ENCODE peak calls at places on chromosomes 16 and 17, in five cellular contexts. Q is psoas muscle, M is neural progenitor cell, B is ovary, T is sigmoid colon. W is an unnamed sample.

GRCh38 chr17:21823643-21824042 is 131.3 kb downstream of the KCNJ18 start:
- DNase-seq in M (no peak), Q (no peak), T (no peak), B (no peak), W (no peak)

GRCh38 chr17:56887105-56887504 is 26.7 kb downstream of the TRIM25 start:
- DNase-seq in T (no peak), B (no peak), M (no peak), Q (no peak), W (no peak)

GRCh38 chr16:66940236-66940635 is 4.9 kb downstream of the CES2 start:
- DNase-seq in B (no peak), T (no peak), Q (peak; percentile 43), M (no peak), W (no peak)

GRCh38 chr17:34176440-34176839 is 78.6 kb upstream of the CCL2 start:
- DNase-seq in Q (no peak), B (no peak), M (no peak), T (no peak), W (no peak)

GRCh38 chr17:61683466-61683865 is 92.4 kb upstream of the NACA2 start:
- DNase-seq in M (no peak), T (no peak), Q (no peak), B (no peak), W (no peak)

GRCh38 chr17:1147664-1148063 is 32.1 kb downstream of the ABR start:
- DNase-seq in Q (no peak), B (no peak), T (no peak), M (peak; percentile 78), W (peak; percentile 37)

GRCh38 chr17:43434902-43435319 is 36.1 kb downstream of the ARL4D start:
- DNase-seq in T (no peak), M (no peak), B (no peak), Q (no peak), W (no peak)

GRCh38 chr17:42920106-42920900 is 19.7 kb downstream of the G6PC1 start:
- DNase-seq in Q (no peak), B (no peak), M (peak; percentile 8), T (no peak), W (no peak)

GRCh38 chr17:55883112-55883511 is 132.3 kb downstream of the PCTP start:
- DNase-seq in B (no peak), T (no peak), M (peak; percentile 38), Q (no peak), W (no peak)

GRCh38 chr17:76272541-76273434 is 7.6 kb downstream of the UBALD2 start:
- DNase-seq in B (no peak), Q (no peak), T (no peak), M (no peak), W (no peak)

GRCh38 chr16:88200896-88201185 is 181.9 kb upstream of the ZNF469 start:
- DNase-seq in T (peak; percentile 51), Q (no peak), M (no peak), B (no peak), W (no peak)

GRCh38 chr17:15482476-15482875 is 15.1 kb upstream of the CDRT4 start:
- DNase-seq in M (no peak), T (peak; percentile 44), B (no peak), Q (peak; percentile 65), W (no peak)

GRCh38 chr17:3571043-3571900 is 13.7 kb upstream of the TRPV3 start:
- DNase-seq in T (no peak), Q (no peak), B (no peak), M (no peak), W (no peak)

GRCh38 chr16:23682181-23682580 is 3.5 kb downstream of the PLK1 start:
- DNase-seq in Q (no peak), T (no peak), M (no peak), B (no peak), W (peak; percentile 52)

GRCh38 chr16:75224281-75224680 is 5.5 kb downstream of the CTRB1 start:
- DNase-seq in B (no peak), Q (no peak), T (no peak), M (no peak), W (no peak)

GRCh38 chr16:47136101-47136820 is 7.5 kb downstream of the NETO2 start:
- DNase-seq in Q (no peak), T (no peak), B (no peak), M (no peak), W (no peak)

GRCh38 chr16:49617016-49617569 is 238.8 kb downstream of the ZNF423 start:
- DNase-seq in Q (no peak), T (peak; percentile 33), M (no peak), B (no peak), W (no peak)

GRCh38 chr17:41781404-41782110 is 5.0 kb downstream of the JUP start:
- DNase-seq in Q (no peak), B (no peak), M (no peak), T (peak; percentile 65), W (no peak)

GRCh38 chr16:13919683-13920509 is at the start of gene ERCC4:
- DNase-seq in Q (peak; percentile 100), B (peak; percentile 99), M (peak; percentile 100), T (peak; percentile 100), W (peak; percentile 100)

GRCh38 chr17:41393294-41393693 is 4.1 kb downstream of the KRT31 start:
- DNase-seq in Q (no peak), B (no peak), T (no peak), M (no peak), W (no peak)

GRCh38 chr16:24523569-24523968 is 15.8 kb upstream of the RBBP6 start:
- DNase-seq in B (no peak), T (no peak), M (no peak), Q (no peak), W (no peak)

GRCh38 chr17:1469231-1469852 is 13.3 kb upstream of the CRK start:
- DNase-seq in T (no peak), B (no peak), Q (no peak), M (peak; percentile 72), W (no peak)

GRCh38 chr17:52235416-52235960 is 77.0 kb upstream of the CA10 start:
- DNase-seq in Q (no peak), B (no peak), T (no peak), M (no peak), W (no peak)

GRCh38 chr17:81294512-81295030 is 536 bp downstream of the SLC38A10 start:
- DNase-seq in B (peak; percentile 40), Q (no peak), T (peak; percentile 78), M (peak; percentile 45), W (peak; percentile 60)

DNA sequence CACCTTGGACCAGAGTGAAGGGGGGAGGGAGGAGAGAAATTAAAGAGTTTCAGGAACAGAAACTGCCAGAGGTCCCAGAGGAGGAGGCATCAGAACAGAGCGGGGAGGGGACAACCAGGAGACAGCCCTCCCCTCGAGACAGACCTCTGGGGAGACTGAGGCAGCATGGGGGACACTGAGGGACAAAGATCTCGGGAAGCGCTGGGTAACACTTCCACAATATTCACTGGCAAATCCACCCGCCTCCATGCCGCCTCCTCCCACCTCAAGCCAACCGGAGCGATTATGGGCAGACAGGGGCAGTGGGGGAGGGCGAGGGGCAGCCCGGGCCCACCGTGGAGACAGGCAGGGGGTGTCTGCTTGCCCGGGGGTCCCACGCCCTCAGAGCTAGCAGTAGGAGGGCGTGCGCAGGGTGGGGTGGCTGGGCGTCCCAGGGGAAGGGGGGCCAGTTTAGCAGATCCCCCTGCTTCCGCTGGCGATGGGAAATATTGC is 1.2 kb downstream of the PCGF2 start:
- DNase-seq in M (no peak), T (no peak), Q (no peak), B (peak; percentile 42), W (peak; percentile 42)
- H3K4me1 ChIP-seq in M (peaks cover 26% of the 10 kb centered on the region), T (no peaks in the 10 kb centered on the region), Q (peaks cover 25% of the 10 kb centered on the region), B (peaks cover 19% of the 10 kb centered on the region), W (peaks cover 45% of the 10 kb centered on the region)

GRCh38 chr16:81951564-81951963 is 59.7 kb downstream of the SDR42E1 start:
- DNase-seq in B (no peak), Q (no peak), T (no peak), M (no peak), W (no peak)

GRCh38 chr16:81940781-81941560 is 70.3 kb downstream of the SDR42E1 start:
- DNase-seq in T (no peak), Q (no peak), M (peak; percentile 16), B (no peak), W (peak; percentile 82)

GRCh38 chr16:81946206-81946605 is 65.1 kb downstream of the SDR42E1 start:
- DNase-seq in B (no peak), T (no peak), Q (no peak), M (no peak), W (no peak)

DNA sequence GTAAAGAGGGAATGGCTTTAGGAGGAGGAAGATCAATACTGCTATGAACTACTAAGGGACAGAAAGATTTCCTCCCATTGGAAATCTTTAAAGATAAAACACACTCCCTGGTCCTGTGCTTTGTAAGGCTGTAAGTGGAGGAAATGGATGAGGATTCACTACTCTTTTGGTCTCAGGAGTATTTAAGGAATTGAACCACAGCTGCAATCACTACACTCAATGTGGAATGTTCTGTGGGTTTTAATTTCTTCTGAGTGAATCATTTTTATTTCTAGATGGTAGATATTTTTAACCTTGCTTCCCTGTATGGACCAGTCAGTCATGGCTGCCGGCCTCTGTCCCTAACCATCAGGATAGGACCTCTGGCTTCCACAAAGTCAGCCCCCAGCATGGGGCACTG is 65.6 kb downstream of the SDR42E1 start:
- DNase-seq in M (no peak), T (no peak), B (no peak), Q (no peak), W (peak; percentile 41)
- H3K36me3 ChIP-seq in M (no peaks in the 10 kb centered on the region), T (no peaks in the 10 kb centered on the region), B (no peaks in the 10 kb centered on the region), Q (no peaks in the 10 kb centered on the region), W (no peaks in the 10 kb centered on the region)

DNA sequence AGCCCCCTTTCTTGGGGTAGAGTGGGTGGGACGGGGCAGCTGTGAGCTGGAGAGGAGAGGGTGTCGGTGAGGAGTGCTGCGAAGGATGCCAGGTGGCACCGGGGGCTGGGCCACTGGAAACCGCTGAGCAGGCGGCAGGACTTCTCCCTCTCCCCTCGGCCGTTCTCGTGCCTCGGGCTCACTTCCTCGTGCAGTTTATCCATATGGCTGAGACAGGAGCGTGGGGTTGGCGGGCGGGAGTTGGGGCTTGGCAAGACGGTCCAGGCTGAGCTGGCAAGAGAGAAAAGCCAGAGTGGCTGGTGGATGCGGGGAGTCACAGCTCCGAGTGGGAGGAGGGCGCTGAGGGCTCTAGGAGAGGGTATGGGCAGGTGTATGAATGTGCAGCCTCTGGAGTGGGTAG is 8.2 kb downstream of the TBC1D24 start:
- DNase-seq in M (no peak), Q (no peak), B (no peak), T (no peak), W (no peak)
- H3K4me1 ChIP-seq in M (no peaks in the 10 kb centered on the region), Q (peaks cover 38% of the 10 kb centered on the region), B (peaks cover 14% of the 10 kb centered on the region), T (no peaks in the 10 kb centered on the region), W (peaks cover 22% of the 10 kb centered on the region)

GRCh38 chr17:73249700-73250099 is 12.0 kb downstream of the CPSF4L start:
- DNase-seq in T (no peak), B (no peak), Q (no peak), M (no peak), W (no peak)

GRCh38 chr17:73248532-73248931 is 13.1 kb downstream of the CPSF4L start:
- DNase-seq in M (no peak), B (no peak), T (no peak), Q (no peak), W (no peak)

GRCh38 chr17:73250851-73251640 is 10.6 kb downstream of the CPSF4L start:
- DNase-seq in M (no peak), Q (no peak), B (no peak), T (no peak), W (no peak)

GRCh38 chr17:73251871-73252270 is 9.8 kb downstream of the CPSF4L start:
- DNase-seq in B (no peak), M (no peak), T (no peak), Q (no peak), W (no peak)

DNA sequence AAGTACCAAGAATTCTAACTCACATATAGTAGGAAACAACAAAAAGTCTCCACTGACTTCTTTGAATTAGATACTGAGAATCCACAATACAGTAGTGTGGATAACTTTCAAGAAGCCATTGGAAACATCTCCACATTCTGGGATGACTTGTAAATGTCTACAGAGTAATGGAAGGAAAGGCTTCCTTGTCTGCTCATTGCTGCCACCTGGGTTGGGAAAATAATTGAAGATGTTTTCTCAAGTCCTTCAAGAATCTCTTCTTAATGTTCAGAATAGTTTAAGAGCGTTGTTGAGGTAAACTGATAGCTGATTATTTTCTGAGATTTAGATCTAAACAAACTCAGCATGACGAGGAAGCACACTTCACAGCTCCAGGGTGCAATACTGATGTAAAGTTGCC is 14.0 kb downstream of the CPSF4L start:
- DNase-seq in B (no peak), T (no peak), M (no peak), Q (no peak), W (peak; percentile 27)
- H3K36me3 ChIP-seq in B (no peaks in the 10 kb centered on the region), T (peaks cover 6% of the 10 kb centered on the region), M (no peaks in the 10 kb centered on the region), Q (peaks cover 62% of the 10 kb centered on the region), W (peaks cover 20% of the 10 kb centered on the region)